ENCODE peak calls at places on chromosomes 12 and 14, in four cellular contexts. One of them, this sample, is unnamed.

GRCh38 chr14:66440806-66441205 is 45.4 kb upstream of the CCDC196 start:
- DNase-seq in brain microvascular endothelial cell: no peak
- DNase-seq in stimulated activated CD8-positive, alpha-beta memory T cell treated with anti-CD3 and anti-CD28 coated beads, Interleukin-15, amount 100 ng/mL, for 24 hours: no peak
- DNase-seq in AG04450: no peak
- DNase-seq in this sample: no peak

GRCh38 chr14:46368275-46368674 is 283.3 kb downstream of the RPL10L start:
- DNase-seq in brain microvascular endothelial cell: no peak
- DNase-seq in AG04450: no peak
- DNase-seq in stimulated activated CD8-positive, alpha-beta memory T cell treated with anti-CD3 and anti-CD28 coated beads, Interleukin-15, amount 100 ng/mL, for 24 hours: no peak
- DNase-seq in this sample: no peak

GRCh38 chr12:47945341-47945728 is 18.1 kb upstream of the TMEM106C start:
- DNase-seq in brain microvascular endothelial cell: no peak
- DNase-seq in stimulated activated CD8-positive, alpha-beta memory T cell treated with anti-CD3 and anti-CD28 coated beads, Interleukin-15, amount 100 ng/mL, for 24 hours: no peak
- DNase-seq in AG04450: no peak
- DNase-seq in this sample: no peak

GRCh38 chr12:60162988-60163720 is 567.3 kb downstream of the SLC16A7 start:
- DNase-seq in stimulated activated CD8-positive, alpha-beta memory T cell treated with anti-CD3 and anti-CD28 coated beads, Interleukin-15, amount 100 ng/mL, for 24 hours: no peak
- DNase-seq in brain microvascular endothelial cell: no peak
- DNase-seq in AG04450: no peak
- DNase-seq in this sample: no peak

GRCh38 chr14:67413806-67414769 is 2.1 kb upstream of the PLEK2 start:
- DNase-seq in stimulated activated CD8-positive, alpha-beta memory T cell treated with anti-CD3 and anti-CD28 coated beads, Interleukin-15, amount 100 ng/mL, for 24 hours: no peak
- DNase-seq in brain microvascular endothelial cell: peak
- DNase-seq in AG04450: peak
- DNase-seq in this sample: no peak

GRCh38 chr14:99118046-99118721 is 153.8 kb downstream of the BCL11B start:
- DNase-seq in AG04450: no peak
- DNase-seq in brain microvascular endothelial cell: no peak
- DNase-seq in stimulated activated CD8-positive, alpha-beta memory T cell treated with anti-CD3 and anti-CD28 coated beads, Interleukin-15, amount 100 ng/mL, for 24 hours: no peak
- DNase-seq in this sample: no peak

GRCh38 chr12:118714051-118714460 is 267.3 kb upstream of the SRRM4 start:
- DNase-seq in stimulated activated CD8-positive, alpha-beta memory T cell treated with anti-CD3 and anti-CD28 coated beads, Interleukin-15, amount 100 ng/mL, for 24 hours: no peak
- DNase-seq in brain microvascular endothelial cell: no peak
- DNase-seq in AG04450: no peak
- DNase-seq in this sample: no peak

GRCh38 chr14:65241125-65241752 is 138.9 kb upstream of the MAX start:
- DNase-seq in brain microvascular endothelial cell: no peak
- DNase-seq in stimulated activated CD8-positive, alpha-beta memory T cell treated with anti-CD3 and anti-CD28 coated beads, Interleukin-15, amount 100 ng/mL, for 24 hours: no peak
- DNase-seq in AG04450: no peak
- DNase-seq in this sample: no peak

GRCh38 chr12:132428872-132429121 is 61.2 kb upstream of the FBRSL1 start:
- DNase-seq in AG04450: no peak
- DNase-seq in brain microvascular endothelial cell: no peak
- DNase-seq in stimulated activated CD8-positive, alpha-beta memory T cell treated with anti-CD3 and anti-CD28 coated beads, Interleukin-15, amount 100 ng/mL, for 24 hours: no peak
- DNase-seq in this sample: no peak

GRCh38 chr12:2266666-2267623 is 214.2 kb downstream of the CACNA1C start:
- DNase-seq in brain microvascular endothelial cell: no peak
- DNase-seq in stimulated activated CD8-positive, alpha-beta memory T cell treated with anti-CD3 and anti-CD28 coated beads, Interleukin-15, amount 100 ng/mL, for 24 hours: no peak
- DNase-seq in AG04450: no peak
- DNase-seq in this sample: no peak

GRCh38 chr12:43760396-43760795 is 1.6 kb downstream of the IRAK4 start:
- DNase-seq in brain microvascular endothelial cell: no peak
- DNase-seq in stimulated activated CD8-positive, alpha-beta memory T cell treated with anti-CD3 and anti-CD28 coated beads, Interleukin-15, amount 100 ng/mL, for 24 hours: no peak
- DNase-seq in AG04450: no peak
- DNase-seq in this sample: no peak

GRCh38 chr12:127230843-127231260 is 1036.1 kb upstream of the TMEM132C start:
- DNase-seq in stimulated activated CD8-positive, alpha-beta memory T cell treated with anti-CD3 and anti-CD28 coated beads, Interleukin-15, amount 100 ng/mL, for 24 hours: no peak
- DNase-seq in AG04450: peak
- DNase-seq in brain microvascular endothelial cell: peak
- DNase-seq in this sample: peak

GRCh38 chr14:92323031-92323915 is at the start of gene SLC24A4:
- DNase-seq in AG04450: no peak
- DNase-seq in stimulated activated CD8-positive, alpha-beta memory T cell treated with anti-CD3 and anti-CD28 coated beads, Interleukin-15, amount 100 ng/mL, for 24 hours: no peak
- DNase-seq in brain microvascular endothelial cell: no peak
- DNase-seq in this sample: no peak

GRCh38 chr12:120498870-120499515 is 3.1 kb downstream of the DYNLL1 start:
- DNase-seq in AG04450: no peak
- DNase-seq in stimulated activated CD8-positive, alpha-beta memory T cell treated with anti-CD3 and anti-CD28 coated beads, Interleukin-15, amount 100 ng/mL, for 24 hours: no peak
- DNase-seq in brain microvascular endothelial cell: no peak
- DNase-seq in this sample: no peak

GRCh38 chr14:48325486-48325885 is 650.1 kb upstream of the MDGA2 start:
- DNase-seq in brain microvascular endothelial cell: no peak
- DNase-seq in stimulated activated CD8-positive, alpha-beta memory T cell treated with anti-CD3 and anti-CD28 coated beads, Interleukin-15, amount 100 ng/mL, for 24 hours: no peak
- DNase-seq in AG04450: no peak
- DNase-seq in this sample: no peak

GRCh38 chr14:39266589-39266870 is 32.8 kb downstream of the MIA2 start:
- DNase-seq in brain microvascular endothelial cell: no peak
- DNase-seq in stimulated activated CD8-positive, alpha-beta memory T cell treated with anti-CD3 and anti-CD28 coated beads, Interleukin-15, amount 100 ng/mL, for 24 hours: no peak
- DNase-seq in AG04450: no peak
- DNase-seq in this sample: peak

GRCh38 chr14:95260537-95261440 is 58.9 kb downstream of the CLMN start:
- DNase-seq in stimulated activated CD8-positive, alpha-beta memory T cell treated with anti-CD3 and anti-CD28 coated beads, Interleukin-15, amount 100 ng/mL, for 24 hours: no peak
- DNase-seq in AG04450: no peak
- DNase-seq in brain microvascular endothelial cell: peak
- DNase-seq in this sample: no peak

GRCh38 chr12:49705479-49706267 is 1.5 kb downstream of the FMNL3 start:
- DNase-seq in AG04450: no peak
- DNase-seq in stimulated activated CD8-positive, alpha-beta memory T cell treated with anti-CD3 and anti-CD28 coated beads, Interleukin-15, amount 100 ng/mL, for 24 hours: no peak
- DNase-seq in brain microvascular endothelial cell: peak
- DNase-seq in this sample: peak

GRCh38 chr12:71312767-71313375 is 126.7 kb upstream of the LGR5 start:
- DNase-seq in AG04450: no peak
- DNase-seq in stimulated activated CD8-positive, alpha-beta memory T cell treated with anti-CD3 and anti-CD28 coated beads, Interleukin-15, amount 100 ng/mL, for 24 hours: no peak
- DNase-seq in brain microvascular endothelial cell: no peak
- DNase-seq in this sample: peak

GRCh38 chr12:106919910-106920544 is 35.7 kb upstream of the TMEM263 start:
- DNase-seq in brain microvascular endothelial cell: peak
- DNase-seq in AG04450: peak
- DNase-seq in stimulated activated CD8-positive, alpha-beta memory T cell treated with anti-CD3 and anti-CD28 coated beads, Interleukin-15, amount 100 ng/mL, for 24 hours: no peak
- DNase-seq in this sample: no peak

GRCh38 chr12:52244615-52244994 is 11.6 kb downstream of the KRT7 start:
- DNase-seq in stimulated activated CD8-positive, alpha-beta memory T cell treated with anti-CD3 and anti-CD28 coated beads, Interleukin-15, amount 100 ng/mL, for 24 hours: no peak
- DNase-seq in AG04450: no peak
- DNase-seq in brain microvascular endothelial cell: no peak
- DNase-seq in this sample: no peak

GRCh38 chr12:78641837-78642423 is 222.6 kb upstream of the SYT1 start:
- DNase-seq in brain microvascular endothelial cell: no peak
- DNase-seq in stimulated activated CD8-positive, alpha-beta memory T cell treated with anti-CD3 and anti-CD28 coated beads, Interleukin-15, amount 100 ng/mL, for 24 hours: no peak
- DNase-seq in AG04450: no peak
- DNase-seq in this sample: no peak

GRCh38 chr12:13101854-13102375 is 1.6 kb downstream of the GSG1 start:
- DNase-seq in stimulated activated CD8-positive, alpha-beta memory T cell treated with anti-CD3 and anti-CD28 coated beads, Interleukin-15, amount 100 ng/mL, for 24 hours: no peak
- DNase-seq in brain microvascular endothelial cell: peak
- DNase-seq in AG04450: no peak
- DNase-seq in this sample: no peak

GRCh38 chr14:103109789-103110415 is 13.4 kb upstream of the TNFAIP2 start:
- DNase-seq in stimulated activated CD8-positive, alpha-beta memory T cell treated with anti-CD3 and anti-CD28 coated beads, Interleukin-15, amount 100 ng/mL, for 24 hours: no peak
- DNase-seq in AG04450: peak
- DNase-seq in brain microvascular endothelial cell: peak
- DNase-seq in this sample: peak

GRCh38 chr12:124188561-124189405 is 106.1 kb upstream of the RFLNA start:
- DNase-seq in AG04450: no peak
- DNase-seq in stimulated activated CD8-positive, alpha-beta memory T cell treated with anti-CD3 and anti-CD28 coated beads, Interleukin-15, amount 100 ng/mL, for 24 hours: no peak
- DNase-seq in brain microvascular endothelial cell: no peak
- DNase-seq in this sample: no peak

GRCh38 chr12:129190827-129191226 is 337.5 kb downstream of the GLT1D1 start:
- DNase-seq in AG04450: no peak
- DNase-seq in stimulated activated CD8-positive, alpha-beta memory T cell treated with anti-CD3 and anti-CD28 coated beads, Interleukin-15, amount 100 ng/mL, for 24 hours: no peak
- DNase-seq in brain microvascular endothelial cell: no peak
- DNase-seq in this sample: no peak